ENCODE peak calls at places on chromosomes 6 and 20, in seven cellular contexts. H, U, J, Y, Q, R and I are unnamed samples.

GRCh38 chr20:14116037-14116436 is 120.7 kb downstream of the MACROD2 start:
- DNase-seq in H (no peak), U (no peak), J (no peak), Y (no peak), Q (no peak), R (no peak), I (no peak)

GRCh38 chr6:620950-621349 is 36.0 kb downstream of the HUS1B start:
- DNase-seq in H (no peak), U (no peak), J (no peak), Y (no peak), Q (no peak), R (no peak), I (no peak)

GRCh38 chr20:11569163-11569562 is 348.5 kb upstream of the BTBD3 start:
- DNase-seq in H (no peak), U (no peak), J (no peak), Y (no peak), Q (no peak), R (no peak), I (no peak)

GRCh38 chr20:36344517-36345132 is 38.5 kb downstream of the DLGAP4 start:
- DNase-seq in H (peak), U (no peak), J (peak), Y (no peak), Q (peak), R (no peak), I (peak)

GRCh38 chr6:42182101-42182500 is 8.9 kb downstream of the GUCA1A start:
- DNase-seq in H (no peak), U (no peak), J (no peak), Y (no peak), Q (no peak), R (no peak), I (no peak)

GRCh38 chr6:121479486-121480098 is 44.1 kb downstream of the GJA1 start:
- DNase-seq in H (no peak), U (no peak), J (peak), Y (no peak), Q (no peak), R (no peak), I (no peak)

GRCh38 chr6:3663081-3663480 is 88.4 kb downstream of the PXDC1 start:
- DNase-seq in H (no peak), U (no peak), J (no peak), Y (no peak), Q (no peak), R (no peak), I (no peak)

GRCh38 chr6:133608620-133609019 is 280.3 kb upstream of the TCF21 start:
- DNase-seq in H (no peak), U (no peak), J (no peak), Y (no peak), Q (no peak), R (no peak), I (no peak)

GRCh38 chr6:37781788-37782187 is 37.7 kb upstream of the ZFAND3 start:
- DNase-seq in H (no peak), U (no peak), J (no peak), Y (no peak), Q (no peak), R (no peak), I (no peak)

GRCh38 chr6:13331516-13332348 is 3.4 kb upstream of the TBC1D7 start:
- DNase-seq in H (no peak), U (no peak), J (peak), Y (no peak), Q (no peak), R (peak), I (peak)

GRCh38 chr6:106309766-106310373 is 15.7 kb downstream of the ATG5 start:
- DNase-seq in H (no peak), U (no peak), J (peak), Y (no peak), Q (no peak), R (no peak), I (peak)

GRCh38 chr6:41698350-41698781 is 37.0 kb downstream of the TFEB start:
- DNase-seq in H (peak), U (no peak), J (no peak), Y (peak), Q (no peak), R (no peak), I (no peak)

GRCh38 chr6:36727491-36728021 is 29.9 kb downstream of the RAB44 start:
- DNase-seq in H (peak), U (no peak), J (no peak), Y (no peak), Q (no peak), R (peak), I (no peak)

GRCh38 chr6:138590796-138591709 is 91.8 kb upstream of the NHSL1 start:
- DNase-seq in H (no peak), U (no peak), J (peak), Y (no peak), Q (no peak), R (peak), I (peak)

GRCh38 chr6:169225131-169225576 is 28.5 kb downstream of the THBS2 start:
- DNase-seq in H (no peak), U (no peak), J (no peak), Y (no peak), Q (no peak), R (no peak), I (no peak)

GRCh38 chr20:37627060-37627766 is 66.6 kb upstream of the CTNNBL1 start:
- DNase-seq in H (peak), U (no peak), J (peak), Y (peak), Q (no peak), R (peak), I (peak)

GRCh38 chr20:46894579-46894958 is at the start of gene EYA2:
- DNase-seq in H (no peak), U (no peak), J (no peak), Y (peak), Q (no peak), R (no peak), I (peak)

GRCh38 chr6:107576852-107577251 is 86.9 kb downstream of the SOBP start:
- DNase-seq in H (peak), U (no peak), J (no peak), Y (no peak), Q (no peak), R (no peak), I (no peak)

GRCh38 chr6:108348655-108349349 is 53.9 kb downstream of the AFG1L start:
- DNase-seq in H (no peak), U (no peak), J (no peak), Y (no peak), Q (no peak), R (no peak), I (no peak)

GRCh38 chr6:118706702-118707101 is 55.3 kb upstream of the CEP85L start:
- DNase-seq in H (no peak), U (no peak), J (no peak), Y (no peak), Q (no peak), R (no peak), I (no peak)

GRCh38 chr6:11705069-11705468 is 73.5 kb downstream of the ADTRP start:
- DNase-seq in H (no peak), U (no peak), J (no peak), Y (no peak), Q (no peak), R (no peak), I (no peak)

GRCh38 chr20:20814685-20815084 is 102.2 kb upstream of the RALGAPA2 start:
- DNase-seq in H (no peak), U (no peak), J (no peak), Y (no peak), Q (no peak), R (peak), I (no peak)